ENCODE peak calls at places on chromosome 9, in ten cellular contexts. H is WTC11; L is T47D; J is renal cortical epithelial cell; D is COR-L47; O is fibroblast of lung; Z is D341Med; S is cardiac fibroblast; P is amygdala; E is activated CD4-positive, CD25-positive, alpha-beta regulatory T cell treated with anti-CD3 and anti-CD28 coated beads, Interleukin-2, amount 50 U/mL, for 72 hours. U is an unnamed sample.
A peak's percentile ranks its signal among the peaks of the same experiment; 100 is the strongest.

GRCh38 chr9:137295313-137296213 is 6.5 kb downstream of the NRARP start:
- DNase-seq in H (peak; percentile 71), L (peak; percentile 62), J (no peak), D (no peak), O (no peak), Z (peak; percentile 95), S (no peak), P (no peak), E (peak; percentile 74), U (no peak)

GRCh38 chr9:123828449-123828848 is 101.5 kb downstream of the DENND1A start:
- DNase-seq in H (no peak), L (no peak), J (no peak), D (no peak), O (no peak), Z (no peak), S (no peak), P (no peak), E (no peak), U (no peak)

GRCh38 chr9:130196643-130197042 is 24.4 kb downstream of the NCS1 start:
- DNase-seq in H (no peak), L (no peak), J (no peak), D (peak; percentile 87), O (no peak), Z (peak; percentile 77), S (no peak), P (no peak), E (no peak), U (peak; percentile 58)

GRCh38 chr9:127537014-127537413 is 75.1 kb upstream of the STXBP1 start:
- DNase-seq in H (no peak), L (peak; percentile 70), J (no peak), D (no peak), O (peak; percentile 58), Z (peak; percentile 79), S (peak; percentile 73), P (no peak), E (no peak), U (peak; percentile 62)

GRCh38 chr9:96087669-96088299 is 212.3 kb downstream of the ERCC6L2 start:
- DNase-seq in H (peak; percentile 32), L (no peak), J (peak; percentile 69), D (peak; percentile 65), O (no peak), Z (no peak), S (no peak), P (no peak), E (no peak), U (no peak)

GRCh38 chr9:1495684-1496083 is 445.5 kb downstream of the DMRT2 start:
- DNase-seq in H (no peak), L (no peak), J (no peak), D (no peak), O (no peak), Z (no peak), S (no peak), P (no peak), E (no peak), U (no peak)

GRCh38 chr9:37262410-37262809 is 142.0 kb downstream of the ZCCHC7 start:
- DNase-seq in H (peak; percentile 38), L (peak; percentile 22), J (peak; percentile 13), D (peak; percentile 12), O (peak; percentile 30), Z (peak; percentile 55), S (peak; percentile 57), P (no peak), E (no peak), U (no peak)

GRCh38 chr9:112009656-112010055 is 113.0 kb downstream of the UGCG start:
- DNase-seq in H (no peak), L (no peak), J (no peak), D (no peak), O (no peak), Z (no peak), S (peak; percentile 64), P (no peak), E (no peak), U (no peak)